ENCODE peak calls at places on chromosomes 13 and 19, in nine cellular contexts. G is NB4, M is A549, Q is suprapubic skin, O is tibial nerve, U is uterus, I is lower leg skin, T is esophagus muscularis mucosa, W is H54. H is an unnamed sample.

GRCh38 chr13:110024646-110024980 is 238.2 kb upstream of the IRS2 start:
- DNase-seq in W (no peak), T (no peak), M (no peak), Q (no peak), U (no peak), O (no peak), G (no peak), I (no peak), H (no peak)

GRCh38 chr13:99572921-99573320 is 71.6 kb downstream of the TM9SF2 start:
- DNase-seq in O (no peak), W (no peak), G (peak; percentile 31), U (no peak), I (no peak), Q (no peak), M (no peak), T (no peak), H (no peak)

GRCh38 chr19:10139952-10140351 is 20.3 kb upstream of the EIF3G start:
- DNase-seq in O (no peak), G (no peak), Q (no peak), M (no peak), T (no peak), W (no peak), I (no peak), U (no peak), H (no peak)

GRCh38 chr13:40974460-40975407 is 44.4 kb downstream of the ELF1 start:
- DNase-seq in Q (no peak), O (no peak), U (no peak), G (peak; percentile 90), I (no peak), W (no peak), T (no peak), M (peak; percentile 58), H (peak; percentile 20)

GRCh38 chr19:11422163-11423068 is 3.3 kb upstream of the RGL3 start:
- DNase-seq in M (peak; percentile 48), G (peak; percentile 66), W (no peak), I (peak; percentile 96), Q (peak; percentile 91), T (no peak), U (peak; percentile 59), O (peak; percentile 41), H (peak; percentile 87)

GRCh38 chr19:6062274-6062673 is 48.0 kb downstream of the RFX2 start:
- DNase-seq in O (no peak), Q (peak; percentile 72), U (peak; percentile 61), W (no peak), G (peak; percentile 91), T (no peak), M (no peak), I (peak; percentile 89), H (peak; percentile 57)

GRCh38 chr19:18006895-18007604 is 920 bp upstream of the ARRDC2 start:
- DNase-seq in Q (no peak), O (peak; percentile 76), I (peak; percentile 97), G (peak; percentile 77), M (peak; percentile 71), U (peak; percentile 76), T (peak; percentile 96), W (peak; percentile 95), H (peak; percentile 88)

GRCh38 chr19:47895165-47895782 is 9.2 kb upstream of the SULT2A1 start:
- DNase-seq in I (no peak), T (no peak), W (no peak), Q (no peak), O (no peak), G (no peak), U (no peak), M (no peak), H (no peak)

GRCh38 chr13:30431269-30431950 is 9.1 kb downstream of the UBE2L5 start:
- DNase-seq in G (no peak), Q (no peak), W (no peak), I (no peak), T (no peak), O (no peak), U (no peak), M (no peak), H (no peak)

GRCh38 chr13:114130708-114131580 is 1.5 kb downstream of the RASA3 start:
- DNase-seq in U (peak; percentile 51), O (no peak), T (no peak), Q (no peak), G (peak; percentile 94), W (peak; percentile 93), I (no peak), M (peak; percentile 18), H (peak; percentile 53)

GRCh38 chr19:41218615-41219507 is at the start of gene AXL:
- DNase-seq in G (no peak), O (peak; percentile 82), I (peak; percentile 96), Q (peak; percentile 92), T (peak; percentile 94), M (peak; percentile 90), U (peak; percentile 83), W (peak; percentile 87), H (peak; percentile 64)

GRCh38 chr19:48543121-48543710 is 8.8 kb upstream of the SULT2B1 start:
- DNase-seq in U (no peak), T (no peak), M (peak; percentile 78), O (no peak), Q (no peak), W (peak; percentile 72), G (peak; percentile 82), I (no peak), H (peak; percentile 67)

GRCh38 chr19:38264486-38265212 is at the start of gene SPINT2:
- DNase-seq in U (no peak), W (no peak), M (no peak), Q (no peak), T (no peak), G (no peak), O (no peak), I (peak; percentile 95), H (no peak)
- TF ChIP-seq POLR2A in U (no peak), W (no peak), M (peak; percentile 49), Q (no peak), T (no peak), G (no peak), O (no peak), I (no peak), H (peak; percentile 98)

DNA sequence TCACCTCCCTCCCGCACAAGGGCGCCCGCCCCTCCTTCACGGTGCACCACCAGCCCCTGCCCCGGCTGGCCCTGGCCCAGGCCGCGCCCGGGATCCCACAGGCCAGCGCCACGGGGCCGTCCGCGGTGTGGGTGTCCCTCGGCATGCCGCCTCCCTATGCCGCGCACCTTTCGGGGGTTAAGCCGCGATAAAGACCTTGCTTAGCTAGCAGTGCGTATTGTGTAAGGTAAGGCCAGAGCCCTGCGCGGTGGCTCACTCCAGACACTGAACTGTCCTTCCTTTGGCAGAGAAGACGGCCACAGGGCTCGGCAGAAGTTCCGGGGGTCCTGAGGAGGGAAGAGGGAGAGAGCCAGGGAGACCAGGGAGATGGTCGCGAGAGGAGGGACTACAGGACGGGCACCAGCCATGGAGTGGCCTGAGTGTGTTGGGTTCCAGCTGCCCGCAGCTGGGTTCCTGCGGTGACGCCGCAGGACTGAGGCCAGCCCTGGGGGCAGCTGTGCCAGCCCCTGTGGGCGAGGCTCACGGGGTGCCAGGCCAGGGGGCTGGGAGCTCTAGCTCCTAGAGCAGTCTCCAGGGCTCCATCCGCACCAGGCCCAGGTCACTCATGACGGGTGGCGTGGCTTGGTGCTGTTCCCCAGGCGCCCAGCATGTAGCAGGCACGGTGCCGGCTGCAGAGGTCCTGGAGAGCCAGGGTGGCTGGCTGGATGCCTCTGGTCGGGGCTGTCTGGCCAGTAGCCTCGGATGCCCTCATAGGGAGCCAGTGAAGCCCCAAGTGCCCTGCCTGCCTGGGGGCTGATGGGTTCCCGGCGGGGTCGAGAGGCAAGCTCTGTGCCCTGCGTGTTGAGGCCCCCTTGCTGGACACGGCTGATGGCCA is 7.7 kb downstream of the PLEKHJ1 start:
- DNase-seq in W (no peak), T (no peak), I (no peak), Q (no peak), M (no peak), U (no peak), G (no peak), O (no peak), H (no peak)
- TF ChIP-seq POLR2A in W (no peak), T (no peak), I (no peak), Q (no peak), M (no peak), U (no peak), G (no peak), O (no peak), H (no peak)

GRCh38 chr19:14370169-14370998 is 10.9 kb upstream of the ADGRE5 start:
- DNase-seq in O (no peak), T (no peak), U (no peak), M (no peak), G (peak; percentile 61), Q (no peak), W (no peak), I (no peak), H (no peak)

GRCh38 chr19:14371321-14371821 is 9.9 kb upstream of the ADGRE5 start:
- DNase-seq in I (no peak), W (no peak), Q (no peak), M (no peak), U (peak; percentile 91), G (no peak), O (no peak), T (no peak), H (no peak)

GRCh38 chr19:14375582-14376291 is 5.5 kb upstream of the ADGRE5 start:
- DNase-seq in U (peak; percentile 81), W (no peak), M (no peak), I (no peak), O (no peak), G (no peak), T (no peak), Q (no peak), H (no peak)

GRCh38 chr19:14378890-14379289 is 2.4 kb upstream of the ADGRE5 start:
- DNase-seq in U (no peak), M (no peak), Q (no peak), I (no peak), T (no peak), W (no peak), O (no peak), G (no peak), H (no peak)

GRCh38 chr19:14375055-14375581 is 6.1 kb upstream of the ADGRE5 start:
- DNase-seq in T (no peak), W (no peak), G (peak; percentile 88), M (no peak), U (peak; percentile 56), O (no peak), Q (no peak), I (peak; percentile 88), H (peak; percentile 73)
- TF ChIP-seq POLR2A in T (no peak), W (no peak), G (peak; percentile 24), M (no peak), U (no peak), O (no peak), Q (no peak), I (no peak), H (peak; percentile 42)

GRCh38 chr13:74866151-74866550 is 615.8 kb downstream of the TBC1D4 start:
- DNase-seq in M (no peak), I (no peak), Q (no peak), U (no peak), O (no peak), T (no peak), G (no peak), W (no peak), H (no peak)

GRCh38 chr13:74870865-74871264 is 611.1 kb downstream of the TBC1D4 start:
- DNase-seq in U (no peak), I (no peak), Q (no peak), T (no peak), G (no peak), O (no peak), W (no peak), M (peak; percentile 19), H (no peak)

GRCh38 chr13:74869846-74870245 is 612.1 kb downstream of the TBC1D4 start:
- DNase-seq in T (no peak), U (no peak), W (no peak), I (no peak), M (no peak), O (no peak), Q (no peak), G (no peak), H (no peak)

GRCh38 chr13:74868044-74868443 is 613.9 kb downstream of the TBC1D4 start:
- DNase-seq in U (no peak), I (no peak), W (no peak), M (no peak), G (no peak), Q (no peak), T (no peak), O (no peak), H (no peak)

GRCh38 chr13:74867460-74867859 is 614.5 kb downstream of the TBC1D4 start:
- DNase-seq in T (no peak), W (no peak), Q (no peak), M (no peak), G (no peak), U (no peak), I (no peak), O (no peak), H (no peak)
- TF ChIP-seq POLR2A in T (no peak), W (no peak), Q (no peak), M (no peak), G (no peak), U (no peak), I (no peak), O (no peak), H (no peak)